ENCODE peak calls at places on chromosomes 3 and 15, in nine cellular contexts. One of them, this sample, is unnamed.

GRCh38 chr3:197953325-197953724 is 3.3 kb downstream of the RPL35A start:
- DNase-seq in activated naive CD4-positive, alpha-beta T cell treated with anti-CD3 and anti-CD28 coated beads, Interleukin-2, amount 10 ng/mL, durations not matched to agents 7 days and 5 days: no peak
- DNase-seq in amniotic stem cell: no peak
- DNase-seq in DMS79: no peak
- DNase-seq in stimulated activated naive CD8-positive, alpha-beta T cell treated with anti-CD3 and anti-CD28 coated beads, Interleukin-15, amount 100 ng/mL, for 72 hours: no peak
- DNase-seq in renal cortical epithelial cell: no peak
- DNase-seq in epithelial cell of esophagus: no peak
- DNase-seq in cerebellar cortex: no peak
- DNase-seq in mesenchymal stem cell: no peak
- DNase-seq in this sample: no peak

GRCh38 chr15:62483817-62484216 is 318.7 kb upstream of the C2CD4B start:
- DNase-seq in activated naive CD4-positive, alpha-beta T cell treated with anti-CD3 and anti-CD28 coated beads, Interleukin-2, amount 10 ng/mL, durations not matched to agents 7 days and 5 days: no peak
- DNase-seq in amniotic stem cell: no peak
- DNase-seq in DMS79: no peak
- DNase-seq in stimulated activated naive CD8-positive, alpha-beta T cell treated with anti-CD3 and anti-CD28 coated beads, Interleukin-15, amount 100 ng/mL, for 72 hours: no peak
- DNase-seq in renal cortical epithelial cell: no peak
- DNase-seq in epithelial cell of esophagus: no peak
- DNase-seq in cerebellar cortex: no peak
- DNase-seq in mesenchymal stem cell: no peak
- DNase-seq in this sample: no peak

GRCh38 chr3:45599984-45600650 is 5.6 kb downstream of the LIMD1 start:
- DNase-seq in activated naive CD4-positive, alpha-beta T cell treated with anti-CD3 and anti-CD28 coated beads, Interleukin-2, amount 10 ng/mL, durations not matched to agents 7 days and 5 days: no peak
- DNase-seq in amniotic stem cell: no peak
- DNase-seq in DMS79: no peak
- DNase-seq in stimulated activated naive CD8-positive, alpha-beta T cell treated with anti-CD3 and anti-CD28 coated beads, Interleukin-15, amount 100 ng/mL, for 72 hours: no peak
- DNase-seq in renal cortical epithelial cell: peak; percentile 73
- DNase-seq in epithelial cell of esophagus: no peak
- DNase-seq in cerebellar cortex: no peak
- DNase-seq in mesenchymal stem cell: no peak
- DNase-seq in this sample: no peak

GRCh38 chr3:188476930-188477329 is 323.0 kb downstream of the LPP start:
- DNase-seq in activated naive CD4-positive, alpha-beta T cell treated with anti-CD3 and anti-CD28 coated beads, Interleukin-2, amount 10 ng/mL, durations not matched to agents 7 days and 5 days: no peak
- DNase-seq in amniotic stem cell: no peak
- DNase-seq in DMS79: no peak
- DNase-seq in stimulated activated naive CD8-positive, alpha-beta T cell treated with anti-CD3 and anti-CD28 coated beads, Interleukin-15, amount 100 ng/mL, for 72 hours: no peak
- DNase-seq in renal cortical epithelial cell: no peak
- DNase-seq in epithelial cell of esophagus: no peak
- DNase-seq in cerebellar cortex: no peak
- DNase-seq in mesenchymal stem cell: peak; percentile 40
- DNase-seq in this sample: no peak

GRCh38 chr3:86930831-86931230 is 60.1 kb downstream of the VGLL3 start:
- DNase-seq in activated naive CD4-positive, alpha-beta T cell treated with anti-CD3 and anti-CD28 coated beads, Interleukin-2, amount 10 ng/mL, durations not matched to agents 7 days and 5 days: no peak
- DNase-seq in amniotic stem cell: no peak
- DNase-seq in DMS79: no peak
- DNase-seq in stimulated activated naive CD8-positive, alpha-beta T cell treated with anti-CD3 and anti-CD28 coated beads, Interleukin-15, amount 100 ng/mL, for 72 hours: no peak
- DNase-seq in renal cortical epithelial cell: no peak
- DNase-seq in epithelial cell of esophagus: no peak
- DNase-seq in cerebellar cortex: no peak
- DNase-seq in mesenchymal stem cell: no peak
- DNase-seq in this sample: no peak

GRCh38 chr15:81108427-81108826 is 25.6 kb upstream of the CFAP161 start:
- DNase-seq in activated naive CD4-positive, alpha-beta T cell treated with anti-CD3 and anti-CD28 coated beads, Interleukin-2, amount 10 ng/mL, durations not matched to agents 7 days and 5 days: peak; percentile 43
- DNase-seq in amniotic stem cell: no peak
- DNase-seq in DMS79: no peak
- DNase-seq in stimulated activated naive CD8-positive, alpha-beta T cell treated with anti-CD3 and anti-CD28 coated beads, Interleukin-15, amount 100 ng/mL, for 72 hours: no peak
- DNase-seq in renal cortical epithelial cell: no peak
- DNase-seq in epithelial cell of esophagus: no peak
- DNase-seq in cerebellar cortex: peak; percentile 34
- DNase-seq in mesenchymal stem cell: peak; percentile 4
- DNase-seq in this sample: no peak

GRCh38 chr15:31212956-31213694 is 111.6 kb upstream of the TRPM1 start:
- DNase-seq in activated naive CD4-positive, alpha-beta T cell treated with anti-CD3 and anti-CD28 coated beads, Interleukin-2, amount 10 ng/mL, durations not matched to agents 7 days and 5 days: no peak
- DNase-seq in amniotic stem cell: no peak
- DNase-seq in DMS79: no peak
- DNase-seq in stimulated activated naive CD8-positive, alpha-beta T cell treated with anti-CD3 and anti-CD28 coated beads, Interleukin-15, amount 100 ng/mL, for 72 hours: no peak
- DNase-seq in renal cortical epithelial cell: no peak
- DNase-seq in epithelial cell of esophagus: no peak
- DNase-seq in cerebellar cortex: no peak
- DNase-seq in mesenchymal stem cell: no peak
- DNase-seq in this sample: no peak

GRCh38 chr3:165994293-165994692 is 157.1 kb upstream of the BCHE start:
- DNase-seq in activated naive CD4-positive, alpha-beta T cell treated with anti-CD3 and anti-CD28 coated beads, Interleukin-2, amount 10 ng/mL, durations not matched to agents 7 days and 5 days: no peak
- DNase-seq in amniotic stem cell: no peak
- DNase-seq in DMS79: no peak
- DNase-seq in stimulated activated naive CD8-positive, alpha-beta T cell treated with anti-CD3 and anti-CD28 coated beads, Interleukin-15, amount 100 ng/mL, for 72 hours: no peak
- DNase-seq in renal cortical epithelial cell: no peak
- DNase-seq in epithelial cell of esophagus: no peak
- DNase-seq in cerebellar cortex: no peak
- DNase-seq in mesenchymal stem cell: no peak
- DNase-seq in this sample: no peak

This sample was measured in anterior cingulate cortex.